ENCODE peak calls at places on chromosome 17, in seven cellular contexts. N is tibial artery; Q is CD8-positive, alpha-beta T cell; A is fibroblast of lung; J is astrocyte; T is PC-3; C is uterus. Y is an unnamed sample.

GRCh38 chr17:7729841-7730240 is 12.3 kb downstream of the DNAH2 start:
- DNase-seq in N (no peak), Q (no peak), A (no peak), J (no peak), T (no peak), C (no peak), Y (no peak)

GRCh38 chr17:9529033-9529748 is 46.4 kb downstream of the STX8 start:
- DNase-seq in N (no peak), Q (no peak), A (peak), J (peak), T (peak), C (no peak), Y (no peak)

GRCh38 chr17:82772026-82772425 is 20.2 kb downstream of the TBCD start:
- DNase-seq in N (no peak), Q (no peak), A (peak), J (peak), T (peak), C (no peak), Y (peak)

GRCh38 chr17:13346996-13347762 is 254.6 kb downstream of the HS3ST3A1 start:
- DNase-seq in N (no peak), Q (no peak), A (peak), J (peak), T (peak), C (no peak), Y (peak)

GRCh38 chr17:61139219-61139618 is 260.4 kb upstream of the TBX2 start:
- DNase-seq in N (peak), Q (peak), A (peak), J (peak), T (peak), C (no peak), Y (peak)

GRCh38 chr17:63775420-63775819 is 1.4 kb downstream of the DDX42 start:
- DNase-seq in N (no peak), Q (no peak), A (no peak), J (no peak), T (peak), C (no peak), Y (no peak)

GRCh38 chr17:31394544-31394943 is 3.1 kb downstream of the RAB11FIP4 start:
- DNase-seq in N (no peak), Q (no peak), A (peak), J (peak), T (peak), C (peak), Y (peak)

GRCh38 chr17:49588726-49589555 is 13.3 kb downstream of the NXPH3 start:
- DNase-seq in N (no peak), Q (no peak), A (peak), J (peak), T (peak), C (no peak), Y (no peak)

GRCh38 chr17:9928601-9929341 is 23.7 kb upstream of the RCVRN start:
- DNase-seq in N (no peak), Q (no peak), A (peak), J (peak), T (peak), C (peak), Y (peak)

GRCh38 chr17:2758870-2759269 is 9.4 kb upstream of the CCDC92B start:
- DNase-seq in N (no peak), Q (no peak), A (no peak), J (no peak), T (no peak), C (no peak), Y (no peak)

GRCh38 chr17:9237053-9237410 is 215.7 kb downstream of the NTN1 start:
- DNase-seq in N (no peak), Q (no peak), A (no peak), J (peak), T (no peak), C (no peak), Y (no peak)

GRCh38 chr17:7854851-7855642 is at the start of gene TMEM88:
- DNase-seq in N (no peak), Q (no peak), A (no peak), J (no peak), T (no peak), C (peak), Y (no peak)

GRCh38 chr17:68539536-68540469 is 27.6 kb downstream of the PRKAR1A start:
- DNase-seq in N (no peak), Q (no peak), A (peak), J (no peak), T (peak), C (peak), Y (no peak)

GRCh38 chr17:78322858-78323455 is 36.9 kb downstream of the SOCS3 start:
- DNase-seq in N (no peak), Q (no peak), A (no peak), J (no peak), T (no peak), C (peak), Y (no peak)

GRCh38 chr17:65055280-65055707 is 1.2 kb downstream of the GNA13 start:
- DNase-seq in N (no peak), Q (no peak), A (no peak), J (no peak), T (no peak), C (no peak), Y (no peak)

GRCh38 chr17:65055708-65056638 is 567 bp downstream of the GNA13 start:
- DNase-seq in N (peak), Q (peak), A (peak), J (peak), T (peak), C (peak), Y (no peak)

GRCh38 chr17:65053354-65053881 is 3.1 kb downstream of the GNA13 start:
- DNase-seq in N (no peak), Q (no peak), A (no peak), J (no peak), T (no peak), C (no peak), Y (no peak)

GRCh38 chr17:65052585-65052984 is 4.0 kb downstream of the GNA13 start:
- DNase-seq in N (no peak), Q (no peak), A (no peak), J (no peak), T (no peak), C (no peak), Y (no peak)

GRCh38 chr17:65054602-65055001 is 1.9 kb downstream of the GNA13 start:
- DNase-seq in N (no peak), Q (no peak), A (no peak), J (no peak), T (peak), C (no peak), Y (no peak)
- H3K4me3 ChIP-seq in N (peak), Q (no peak), A (peak), J (peak), T (peak), C (peak), Y (peak)

GRCh38 chr17:29619251-29619650 is 3.5 kb downstream of the CORO6 start:
- DNase-seq in N (peak), Q (no peak), A (peak), J (no peak), T (no peak), C (no peak), Y (no peak)
- TF ChIP-seq CTCF in N (peak), Q (no peak), A (peak), J (peak), T (peak), C (no peak), Y (peak)

GRCh38 chr17:48259710-48260291 is 152.2 kb downstream of the SNX11 start:
- DNase-seq in N (no peak), Q (no peak), A (peak), J (no peak), T (peak), C (no peak), Y (no peak)

GRCh38 chr17:48258317-48258716 is 150.8 kb downstream of the SNX11 start:
- DNase-seq in N (no peak), Q (no peak), A (no peak), J (no peak), T (no peak), C (no peak), Y (no peak)

GRCh38 chr17:48262982-48263586 is 155.5 kb downstream of the SNX11 start:
- DNase-seq in N (no peak), Q (no peak), A (peak), J (no peak), T (peak), C (no peak), Y (no peak)

GRCh38 chr17:48261297-48261880 is 153.8 kb downstream of the SNX11 start:
- DNase-seq in N (no peak), Q (no peak), A (peak), J (no peak), T (peak), C (no peak), Y (no peak)
- H3K27ac ChIP-seq in N (no peak), Q (no peak), A (no peak), J (no peak), T (no peak), C (no peak), Y (no peak)

DNA sequence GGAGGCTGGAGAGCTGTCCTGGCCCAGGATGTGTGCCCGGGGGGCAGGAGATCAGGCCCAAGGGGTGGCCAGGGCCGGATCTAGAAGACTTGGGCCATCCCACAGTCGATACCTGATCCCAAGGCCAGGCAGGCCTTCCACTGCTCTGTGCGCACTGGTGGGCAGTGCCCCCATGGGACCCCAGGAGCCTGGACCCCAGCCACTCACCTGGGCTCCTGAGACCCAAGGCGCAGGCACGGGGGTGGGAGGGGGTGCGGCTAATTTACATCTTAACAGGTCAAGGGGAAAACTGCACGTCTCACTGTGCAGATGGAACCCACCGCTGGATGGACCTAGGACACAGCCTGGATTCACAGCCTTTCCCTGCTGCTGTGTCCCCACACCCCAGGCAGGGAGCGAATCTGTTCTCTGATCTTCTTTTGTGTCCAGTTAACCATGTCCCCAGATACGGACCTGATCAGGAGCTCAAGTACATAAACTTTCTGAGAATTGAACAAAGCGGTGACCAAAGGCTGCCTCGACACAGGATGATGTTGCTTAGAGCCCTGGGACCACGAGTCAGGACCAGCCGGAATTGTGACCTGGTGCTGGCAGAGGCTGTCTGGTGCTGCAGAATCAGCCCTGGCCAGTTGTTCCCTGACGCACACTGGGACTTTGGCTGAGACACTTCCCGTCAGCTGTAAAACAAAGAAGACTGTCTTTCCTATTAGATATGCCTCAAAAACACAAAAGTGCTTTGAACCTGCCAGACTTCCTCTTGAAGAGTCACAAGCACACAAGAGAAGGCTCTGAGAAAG is 60.6 kb downstream of the TNFRSF13B start:
- DNase-seq in N (peak), Q (no peak), A (no peak), J (peak), T (no peak), C (no peak), Y (no peak)
- H3K4me3 ChIP-seq in N (no peak), Q (no peak), A (no peak), J (no peak), T (no peak), C (no peak), Y (no peak)

DNA sequence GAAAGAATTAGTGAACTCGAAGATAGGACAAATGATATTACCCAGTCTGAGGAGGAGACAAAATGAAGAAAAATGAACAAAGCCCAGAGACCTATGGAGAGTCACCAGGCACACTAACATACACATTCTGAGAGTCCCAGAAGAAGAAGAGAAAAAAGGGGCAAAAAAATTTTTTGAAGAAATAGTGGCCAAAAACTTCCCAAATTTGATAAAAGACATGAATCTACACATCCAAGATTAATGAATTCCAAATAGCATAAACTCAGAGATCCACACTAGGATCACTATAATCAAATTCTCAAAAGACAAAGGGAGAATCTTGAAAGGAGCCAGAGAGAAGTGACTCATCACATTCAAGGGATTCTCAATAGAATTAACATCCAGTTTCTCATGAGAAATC is 3.4 kb upstream of the OR4D1 start:
- DNase-seq in N (no peak), Q (no peak), A (no peak), J (no peak), T (no peak), C (no peak), Y (no peak)
- TF ChIP-seq CTCF in N (no peak), Q (no peak), A (no peak), J (no peak), T (no peak), C (no peak), Y (no peak)

GRCh38 chr17:46264456-46265198 is 30.3 kb upstream of the LRRC37A start:
- DNase-seq in N (no peak), Q (peak), A (peak), J (peak), T (peak), C (no peak), Y (peak)
- H3K27ac ChIP-seq in N (no peak), Q (peak), A (no peak), J (peak), T (peak), C (no peak), Y (peak)

Y was measured in AG04450.